ENCODE peak calls at places on chromosomes 12 and 14, in ten cellular contexts. L, Z, A, X, S, T, M, I, K and R are unnamed samples.
A peak's percentile ranks its signal among the peaks of the same experiment; 100 is the strongest.

GRCh38 chr14:55180006-55180405 is 11.4 kb downstream of the DLGAP5 start:
- DNase-seq in L (no peak), Z (no peak), A (no peak), X (no peak), S (no peak), T (no peak), M (no peak), I (no peak), K (no peak), R (no peak)

GRCh38 chr12:117032593-117033381 is 66.4 kb downstream of the TESC start:
- DNase-seq in L (peak; percentile 45), Z (no peak), A (peak; percentile 82), X (no peak), S (no peak), T (peak; percentile 35), M (peak; percentile 47), I (peak; percentile 53), K (peak; percentile 27), R (no peak)

GRCh38 chr12:122137229-122137628 is 36.8 kb downstream of the IL31 start:
- DNase-seq in L (peak; percentile 79), Z (no peak), A (no peak), X (no peak), S (no peak), T (no peak), M (no peak), I (no peak), K (no peak), R (no peak)

GRCh38 chr14:50677527-50678063 is 9.5 kb upstream of the SAV1 start:
- DNase-seq in L (no peak), Z (no peak), A (no peak), X (no peak), S (peak; percentile 70), T (peak; percentile 67), M (peak; percentile 78), I (peak; percentile 19), K (peak; percentile 67), R (no peak)

GRCh38 chr14:99800781-99801180 is 7.6 kb downstream of the EML1 start:
- DNase-seq in L (no peak), Z (no peak), A (no peak), X (no peak), S (no peak), T (no peak), M (no peak), I (no peak), K (no peak), R (no peak)

GRCh38 chr12:4908694-4909396 is 860 bp upstream of the KCNA1 start:
- DNase-seq in L (peak; percentile 97), Z (no peak), A (no peak), X (no peak), S (no peak), T (no peak), M (peak; percentile 36), I (no peak), K (no peak), R (no peak)

GRCh38 chr12:54591001-54591591 is 2.6 kb upstream of the PPP1R1A start:
- DNase-seq in L (no peak), Z (no peak), A (no peak), X (no peak), S (no peak), T (peak; percentile 10), M (no peak), I (no peak), K (peak; percentile 33), R (no peak)

GRCh38 chr12:92403210-92404175 is 257.8 kb upstream of the BTG1 start:
- DNase-seq in L (no peak), Z (peak; percentile 86), A (no peak), X (no peak), S (no peak), T (no peak), M (no peak), I (peak; percentile 21), K (no peak), R (peak; percentile 77)

GRCh38 chr12:91608562-91608961 is 425.9 kb upstream of the DCN start:
- DNase-seq in L (no peak), Z (no peak), A (no peak), X (no peak), S (no peak), T (no peak), M (no peak), I (no peak), K (no peak), R (no peak)

GRCh38 chr12:121095544-121096198 is 37.0 kb upstream of the P2RX7 start:
- DNase-seq in L (peak; percentile 86), Z (peak; percentile 72), A (peak; percentile 64), X (no peak), S (peak; percentile 48), T (peak; percentile 35), M (peak; percentile 25), I (peak; percentile 66), K (peak; percentile 73), R (peak; percentile 75)

GRCh38 chr12:12880537-12880936 is 10.8 kb upstream of the GPRC5A start:
- DNase-seq in L (no peak), Z (no peak), A (no peak), X (no peak), S (no peak), T (no peak), M (no peak), I (no peak), K (no peak), R (no peak)

GRCh38 chr14:68815288-68816182 is 22.7 kb upstream of the ZFP36L1 start:
- DNase-seq in L (no peak), Z (peak; percentile 43), A (peak; percentile 44), X (no peak), S (no peak), T (no peak), M (no peak), I (no peak), K (no peak), R (no peak)

GRCh38 chr12:115761784-115762183 is 515.7 kb downstream of the MED13L start:
- DNase-seq in L (no peak), Z (no peak), A (no peak), X (no peak), S (no peak), T (no peak), M (no peak), I (no peak), K (no peak), R (no peak)

GRCh38 chr12:115767921-115768320 is 509.6 kb downstream of the MED13L start:
- DNase-seq in L (no peak), Z (no peak), A (no peak), X (no peak), S (no peak), T (no peak), M (no peak), I (no peak), K (no peak), R (no peak)

GRCh38 chr12:115763376-115763775 is 514.1 kb downstream of the MED13L start:
- DNase-seq in L (no peak), Z (no peak), A (no peak), X (no peak), S (no peak), T (no peak), M (no peak), I (no peak), K (no peak), R (no peak)

GRCh38 chr12:115762934-115763333 is 514.6 kb downstream of the MED13L start:
- DNase-seq in L (no peak), Z (no peak), A (no peak), X (no peak), S (no peak), T (no peak), M (no peak), I (no peak), K (no peak), R (no peak)

GRCh38 chr12:115763982-115764621 is 513.4 kb downstream of the MED13L start:
- DNase-seq in L (no peak), Z (no peak), A (no peak), X (no peak), S (no peak), T (no peak), M (no peak), I (peak; percentile 7), K (no peak), R (no peak)
- H3K27ac ChIP-seq in L (no peak overlapping the region), Z (no peak overlapping the region), A (no peak overlapping the region), X (no peak overlapping the region), S (no peak overlapping the region), T (no peak overlapping the region), M (no peak overlapping the region), I (no peak overlapping the region), K (no peak overlapping the region), R (no peak overlapping the region)

GRCh38 chr14:105464501-105464900 is 10.1 kb upstream of the CRIP2 start:
- DNase-seq in L (no peak), Z (no peak), A (no peak), X (no peak), S (no peak), T (no peak), M (no peak), I (no peak), K (no peak), R (no peak)
- H3K4me3 ChIP-seq in L (no peak overlapping the region), Z (no peak overlapping the region), A (no peak overlapping the region), X (no peak overlapping the region), S (no peak overlapping the region), T (no peak overlapping the region), M (no peak overlapping the region), I (no peak overlapping the region), K (no peak overlapping the region), R (no peak overlapping the region)

DNA sequence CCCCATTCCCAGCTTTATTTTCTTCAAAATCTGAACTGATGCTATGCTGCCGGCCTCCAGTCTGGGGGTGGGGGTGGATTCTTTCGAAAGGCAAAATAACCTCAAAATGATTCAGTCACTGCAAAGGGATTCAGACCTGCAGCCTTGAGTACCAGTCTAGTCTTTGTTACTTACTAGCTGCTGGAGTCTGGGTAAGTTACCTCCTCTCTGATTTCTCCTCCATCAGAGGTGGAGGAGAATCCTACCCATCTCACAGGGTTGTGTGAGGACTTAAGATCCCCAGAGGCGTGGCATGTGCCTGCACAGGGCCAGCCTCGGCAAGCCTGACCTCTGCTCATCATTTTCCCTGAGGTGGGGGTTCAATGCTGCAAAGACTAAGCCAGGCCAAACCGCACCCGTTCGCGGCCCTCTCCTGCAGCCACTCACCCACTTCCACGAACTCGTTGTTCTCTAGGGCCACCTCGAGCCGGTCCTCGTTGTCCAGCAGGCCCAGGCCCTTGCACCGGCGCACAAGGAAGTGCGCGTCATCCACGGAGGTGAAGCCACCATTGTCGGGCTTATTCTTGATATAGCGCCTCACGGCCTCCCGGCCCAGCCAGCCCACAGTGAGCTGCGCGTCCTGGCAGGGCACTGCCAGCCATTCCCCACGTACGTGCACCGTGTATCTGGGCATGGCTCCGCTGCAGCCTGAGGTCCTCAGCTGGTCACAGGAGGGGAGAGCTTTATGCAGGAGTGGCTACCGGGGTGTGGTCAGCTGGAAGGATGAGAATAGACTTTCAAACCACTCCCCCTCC is 709 bp downstream of the HAL start:
- DNase-seq in L (no peak), Z (no peak), A (no peak), X (no peak), S (no peak), T (no peak), M (peak; percentile 2), I (no peak), K (no peak), R (no peak)
- H3K27ac ChIP-seq in L (no peak overlapping the region), Z (no peak overlapping the region), A (peak overlapping the region; percentile 10), X (no peak overlapping the region), S (no peak overlapping the region), T (no peak overlapping the region), M (no peak overlapping the region), I (no peak overlapping the region), K (no peak overlapping the region), R (no peak overlapping the region)

DNA sequence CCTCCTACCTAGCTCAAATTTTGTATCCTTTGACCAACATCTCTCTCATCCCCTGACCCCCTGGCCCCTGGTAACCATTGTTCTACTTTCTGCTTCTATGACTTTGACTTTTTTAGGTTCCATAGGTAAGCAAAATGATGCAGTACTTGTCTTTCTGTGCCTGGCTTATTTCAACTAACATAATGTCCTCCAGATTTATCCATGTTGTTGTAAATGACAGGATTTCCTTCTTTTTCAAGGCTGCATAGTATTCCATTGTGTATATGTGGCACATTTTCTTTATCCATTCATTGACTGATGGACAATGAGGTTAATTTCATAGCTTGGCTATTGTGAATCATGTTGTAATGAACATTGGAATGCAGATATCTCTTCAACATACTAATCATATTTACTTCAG is 170.1 kb downstream of the DPY19L2 start:
- DNase-seq in L (no peak), Z (no peak), A (no peak), X (no peak), S (no peak), T (no peak), M (no peak), I (no peak), K (no peak), R (no peak)
- H3K4me3 ChIP-seq in L (no peak overlapping the region), Z (no peak overlapping the region), A (no peak overlapping the region), X (no peak overlapping the region), S (no peak overlapping the region), T (no peak overlapping the region), M (no peak overlapping the region), I (no peak overlapping the region), K (no peak overlapping the region), R (no peak overlapping the region)